ENCODE peak calls at places on chromosomes 16 and 17, in seven cellular contexts. P, J, U, I, A, T and Y are unnamed samples.

GRCh38 chr16:88941933-88942909 is 34.8 kb downstream of the CBFA2T3 start:
- DNase-seq in P (peak; percentile 29), U (no peak), I (peak; percentile 34), T (peak; percentile 79), J (peak; percentile 23), A (no peak), Y (no peak)

GRCh38 chr16:4090476-4090875 is 25.8 kb downstream of the ADCY9 start:
- DNase-seq in T (no peak), A (no peak), I (no peak), J (peak; percentile 49), U (peak; percentile 43), P (no peak), Y (no peak)

GRCh38 chr17:54947396-54947795 is 21.1 kb downstream of the COX11 start:
- DNase-seq in J (no peak), A (no peak), T (no peak), P (no peak), I (no peak), U (no peak), Y (no peak)

GRCh38 chr17:9346296-9346926 is 229.2 kb downstream of the STX8 start:
- DNase-seq in A (no peak), P (no peak), T (no peak), I (no peak), J (peak; percentile 42), U (no peak), Y (peak; percentile 90)

GRCh38 chr17:34567665-34568064 is 11.7 kb upstream of the TMEM132E start:
- DNase-seq in P (no peak), A (no peak), J (no peak), I (no peak), T (no peak), U (no peak), Y (no peak)

GRCh38 chr17:40363480-40363838 is 1.1 kb downstream of the GJD3 start:
- DNase-seq in I (no peak), A (no peak), J (no peak), U (no peak), T (no peak), P (peak; percentile 63), Y (peak; percentile 43)

GRCh38 chr17:27424941-27425340 is 31.3 kb upstream of the KSR1 start:
- DNase-seq in A (no peak), U (no peak), T (no peak), J (no peak), P (no peak), I (no peak), Y (no peak)

GRCh38 chr17:27879987-27880608 is 13.1 kb downstream of the LYRM9 start:
- DNase-seq in I (peak; percentile 63), J (peak; percentile 74), T (peak; percentile 80), A (peak; percentile 9), U (peak; percentile 78), P (peak; percentile 60), Y (peak; percentile 38)

GRCh38 chr17:61214753-61215152 is 184.9 kb upstream of the TBX2 start:
- DNase-seq in P (no peak), A (no peak), I (no peak), J (no peak), U (no peak), T (no peak), Y (no peak)

GRCh38 chr17:9472541-9472940 is 103.1 kb downstream of the STX8 start:
- DNase-seq in A (no peak), I (no peak), P (no peak), T (no peak), J (peak; percentile 4), U (no peak), Y (no peak)

GRCh38 chr16:24118126-24118821 is 137.9 kb upstream of the CACNG3 start:
- DNase-seq in A (no peak), T (no peak), U (no peak), P (no peak), J (no peak), I (no peak), Y (no peak)

GRCh38 chr16:12142157-12142556 is 165.6 kb downstream of the SNX29 start:
- DNase-seq in T (no peak), U (no peak), P (no peak), J (no peak), I (no peak), A (no peak), Y (no peak)